ENCODE peak calls at places on chromosomes 13 and 19, in five cellular contexts. A is heart right ventricle, I is omental fat pad, N is fibroblast of lung, Z is mucosa of descending colon. O is an unnamed sample.

GRCh38 chr19:48964205-48965032 is 690 bp upstream of the FTL start:
- DNase-seq in N (peak), A (no peak), Z (peak), I (no peak), O (no peak)

GRCh38 chr13:40031031-40031430 is 375.6 kb downstream of the COG6 start:
- DNase-seq in I (no peak), Z (no peak), N (peak), A (no peak), O (no peak)

GRCh38 chr13:19587635-19588300 is 26.4 kb upstream of the TPTE2 start:
- DNase-seq in I (no peak), A (no peak), Z (no peak), N (peak), O (peak)

GRCh38 chr19:10517361-10517759 is at the start of gene S1PR5:
- DNase-seq in I (no peak), Z (no peak), A (peak), N (no peak), O (no peak)

GRCh38 chr13:59823495-59823894 is 340.2 kb downstream of the DIAPH3 start:
- DNase-seq in I (no peak), A (no peak), N (peak), Z (no peak), O (no peak)

GRCh38 chr13:52711277-52711676 is 28.3 kb downstream of the CNMD start:
- DNase-seq in Z (no peak), N (no peak), I (no peak), A (no peak), O (no peak)

GRCh38 chr13:75656590-75656989 is 20.5 kb downstream of the LMO7 start:
- DNase-seq in A (no peak), Z (no peak), I (no peak), N (no peak), O (no peak)

GRCh38 chr19:6312018-6312417 is 21.4 kb downstream of the ACER1 start:
- DNase-seq in Z (no peak), N (no peak), A (no peak), I (no peak), O (no peak)

GRCh38 chr13:89923731-89924130 is 1423.8 kb upstream of the MIR17HG start:
- DNase-seq in A (no peak), N (peak), Z (no peak), I (no peak), O (no peak)

GRCh38 chr13:33550885-33551284 is 265.3 kb upstream of the STARD13 start:
- DNase-seq in Z (no peak), A (no peak), I (no peak), N (no peak), O (peak)

GRCh38 chr13:93794197-93794885 is 567.7 kb downstream of the GPC6 start:
- DNase-seq in A (no peak), Z (no peak), N (no peak), I (no peak), O (peak)

GRCh38 chr19:47790398-47790814 is 11.9 kb downstream of the SELENOW start:
- DNase-seq in Z (peak), I (peak), A (peak), N (peak), O (peak)

GRCh38 chr19:4197625-4198466 is 15.4 kb downstream of the ANKRD24 start:
- DNase-seq in A (no peak), I (no peak), Z (no peak), N (no peak), O (peak)

GRCh38 chr19:326851-327250 is 17.7 kb downstream of the MIER2 start:
- DNase-seq in N (no peak), A (no peak), Z (no peak), I (no peak), O (no peak)

GRCh38 chr19:4279530-4280422 is 710 bp downstream of the SHD start:
- DNase-seq in N (no peak), I (no peak), Z (no peak), A (no peak), O (no peak)

GRCh38 chr13:27578121-27579030 is 42.0 kb downstream of the LNX2 start:
- DNase-seq in I (no peak), N (no peak), Z (no peak), A (no peak), O (no peak)

GRCh38 chr13:52725302-52725701 is 14.3 kb downstream of the CNMD start:
- DNase-seq in Z (no peak), I (no peak), N (no peak), A (no peak), O (no peak)

GRCh38 chr13:74005320-74006154 is 128.7 kb downstream of the KLF12 start:
- DNase-seq in A (no peak), I (no peak), Z (no peak), N (no peak), O (no peak)

GRCh38 chr13:38223093-38223492 is 126.6 kb upstream of the UFM1 start:
- DNase-seq in Z (no peak), N (peak), I (no peak), A (no peak), O (no peak)

GRCh38 chr19:46717034-46717715 is at the start of gene PRKD2:
- DNase-seq in A (peak), Z (peak), N (peak), I (peak), O (peak)

GRCh38 chr19:7550987-7551761 is 15.7 kb downstream of the PNPLA6 start:
- DNase-seq in A (peak), I (no peak), N (peak), Z (peak), O (peak)

GRCh38 chr19:57103573-57104277 is 16.1 kb upstream of the USP29 start:
- DNase-seq in N (peak), A (peak), Z (peak), I (peak), O (peak)

DNA sequence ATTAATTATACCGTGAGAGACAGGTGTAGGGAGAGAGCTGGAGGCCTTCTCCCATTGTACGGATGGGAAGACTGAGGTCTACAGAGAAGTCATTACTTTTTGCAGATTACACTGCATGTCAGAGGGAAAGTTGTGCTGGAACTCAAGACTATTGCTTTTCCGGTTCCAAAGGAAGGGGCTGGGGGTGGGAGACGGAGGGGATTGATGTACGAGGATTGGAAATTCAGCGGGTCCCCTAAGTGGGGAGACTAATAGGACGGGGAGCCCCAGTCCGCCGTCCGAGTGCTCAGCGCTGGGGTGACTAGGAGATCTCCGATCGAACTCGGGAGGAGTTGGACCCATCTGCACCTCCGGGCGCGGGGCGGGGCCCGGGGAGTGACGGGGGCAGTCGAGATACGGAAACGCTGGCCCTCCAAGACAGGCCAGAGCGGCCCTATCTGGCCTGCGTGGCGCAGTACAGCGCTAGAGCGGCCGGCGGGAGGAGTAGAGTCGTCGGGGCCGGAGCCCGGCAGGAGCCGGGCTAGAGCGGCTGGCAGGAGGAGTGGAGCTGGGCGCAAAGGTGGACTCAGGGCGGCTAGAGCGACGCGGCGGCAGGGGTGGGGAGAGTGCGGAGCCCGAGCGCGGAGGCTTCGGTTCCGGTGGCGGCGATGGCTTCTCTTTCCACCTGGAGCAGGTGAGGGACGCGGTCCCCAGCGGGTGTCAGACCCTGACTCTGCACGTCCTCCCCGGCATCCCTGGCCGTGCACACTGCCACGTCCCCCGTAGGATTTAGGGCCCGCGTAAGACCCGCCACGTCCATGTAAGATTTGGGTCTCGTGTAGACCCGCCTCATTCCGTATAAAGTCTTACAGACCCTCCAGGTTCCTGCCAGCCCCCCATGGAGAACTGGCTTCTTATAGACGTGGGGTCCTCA is 1.1 kb downstream of the ARHGEF1 start:
- DNase-seq in N (peak), Z (peak), A (peak), I (peak), O (peak)
- TF ChIP-seq CTCF in N (peak), Z (no peak), A (peak), I (no peak), O (peak)

GRCh38 chr19:32976223-32976805 is 4.3 kb downstream of the FAAP24 start:
- DNase-seq in I (peak), N (peak), Z (peak), A (peak), O (peak)
- TF ChIP-seq CTCF in I (no peak), N (peak), Z (peak), A (peak), O (peak)

GRCh38 chr13:110797230-110797877 is 83.9 kb downstream of the ING1 start:
- DNase-seq in A (no peak), N (no peak), I (no peak), Z (no peak), O (no peak)
- TF ChIP-seq CTCF in A (no peak), N (no peak), I (no peak), Z (no peak), O (no peak)

GRCh38 chr19:17184381-17184841 is 30.7 kb upstream of the USE1 start:
- DNase-seq in I (no peak), A (no peak), Z (no peak), N (no peak), O (no peak)

GRCh38 chr19:17185590-17185989 is 29.6 kb upstream of the USE1 start:
- DNase-seq in Z (no peak), N (no peak), I (no peak), A (no peak), O (no peak)

GRCh38 chr19:17180997-17181702 is 34.0 kb upstream of the USE1 start:
- DNase-seq in Z (no peak), A (no peak), N (no peak), I (no peak), O (no peak)

GRCh38 chr19:17183858-17184271 is 31.3 kb upstream of the USE1 start:
- DNase-seq in I (no peak), N (no peak), A (no peak), Z (no peak), O (peak)

GRCh38 chr19:17183271-17183757 is 31.8 kb upstream of the USE1 start:
- DNase-seq in N (no peak), I (no peak), A (no peak), Z (no peak), O (peak)
- TF ChIP-seq CTCF in N (no peak), I (no peak), A (no peak), Z (no peak), O (no peak)

DNA sequence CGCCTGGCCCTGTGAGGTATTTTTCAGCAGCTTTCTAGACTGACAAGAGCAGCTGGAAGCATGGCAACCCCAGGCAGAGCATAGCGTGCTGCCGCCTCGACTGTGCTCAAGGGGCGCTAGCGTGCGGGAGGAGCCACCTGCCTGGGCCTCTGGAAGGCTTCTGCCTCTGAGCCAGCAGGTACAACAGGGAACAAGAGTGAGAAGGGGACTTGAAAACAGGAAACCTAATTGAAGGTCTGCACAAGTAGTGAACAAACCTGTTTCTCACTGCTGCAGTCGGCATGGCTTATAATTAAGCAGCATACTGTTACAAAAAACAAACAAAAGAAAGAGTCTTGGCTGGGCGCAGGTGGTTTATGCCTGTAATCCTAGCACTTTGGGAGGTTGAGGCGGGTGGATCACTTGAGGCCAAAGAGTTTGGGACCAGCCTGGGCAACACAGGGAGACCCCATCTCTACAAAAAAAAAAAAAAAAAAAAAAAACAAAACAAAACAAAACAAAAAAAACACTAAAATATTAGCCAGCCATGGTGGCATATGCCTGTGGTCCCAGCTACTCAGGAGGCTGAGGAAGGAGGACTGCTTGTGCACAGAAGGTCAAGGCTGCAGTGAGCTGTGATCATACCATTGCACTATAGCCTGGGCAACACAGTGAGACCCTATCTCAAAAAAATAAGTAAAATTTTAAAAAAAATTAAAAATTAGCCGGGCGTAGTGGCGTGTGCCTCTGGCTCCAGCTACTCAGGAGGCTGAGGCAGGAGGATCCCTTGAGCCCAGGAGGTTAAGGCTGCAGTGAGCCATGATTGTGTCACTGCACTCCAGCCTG is 12.6 kb upstream of the GARRE1 start:
- DNase-seq in Z (peak), I (no peak), A (no peak), N (no peak), O (no peak)
- TF ChIP-seq CTCF in Z (peak), I (no peak), A (no peak), N (peak), O (peak)

GRCh38 chr13:35953537-35954206 is 177.5 kb downstream of the DCLK1 start:
- DNase-seq in N (peak), I (no peak), A (peak), Z (peak), O (no peak)
- TF ChIP-seq CTCF in N (peak), I (no peak), A (peak), Z (no peak), O (no peak)